ENCODE peak calls at places on chromosomes 3 and 15, in ten cellular contexts. Q, Z, L, V, F, Y, S, D, C and G are unnamed samples.
A peak's percentile ranks its signal among the peaks of the same experiment; 100 is the strongest.

GRCh38 chr15:69854521-69855171 is 243.1 kb downstream of the TLE3 start:
- DNase-seq in Q (peak; percentile 16), Z (no peak), L (no peak), V (no peak), F (no peak), Y (no peak), S (no peak), D (no peak), C (peak; percentile 9), G (no peak)

GRCh38 chr3:183252973-183253363 is at the start of gene B3GNT5:
- DNase-seq in Q (peak; percentile 16), Z (peak; percentile 86), L (no peak), V (peak; percentile 49), F (no peak), Y (peak; percentile 90), S (peak; percentile 48), D (peak; percentile 90), C (peak; percentile 46), G (peak; percentile 58)

GRCh38 chr3:32817561-32818430 is at the start of gene TRIM71:
- DNase-seq in Q (no peak), Z (no peak), L (no peak), V (no peak), F (no peak), Y (no peak), S (no peak), D (no peak), C (peak; percentile 33), G (no peak)

GRCh38 chr15:63198315-63198714 is 8.9 kb downstream of the RAB8B start:
- DNase-seq in Q (no peak), Z (no peak), L (no peak), V (no peak), F (no peak), Y (no peak), S (no peak), D (no peak), C (no peak), G (no peak)

GRCh38 chr3:139897759-139898158 is 37.2 kb upstream of the CLSTN2 start:
- DNase-seq in Q (no peak), Z (no peak), L (no peak), V (no peak), F (no peak), Y (no peak), S (no peak), D (no peak), C (no peak), G (no peak)

GRCh38 chr15:43777293-43777819 is 590 bp upstream of the ELL3 start:
- DNase-seq in Q (peak; percentile 87), Z (peak; percentile 82), L (peak; percentile 57), V (peak; percentile 79), F (peak; percentile 78), Y (peak; percentile 90), S (peak; percentile 82), D (peak; percentile 87), C (peak; percentile 79), G (peak; percentile 88)

GRCh38 chr3:47984089-47984759 is 32.0 kb downstream of the MAP4 start:
- DNase-seq in Q (peak; percentile 27), Z (no peak), L (no peak), V (no peak), F (no peak), Y (no peak), S (no peak), D (no peak), C (peak; percentile 41), G (no peak)

GRCh38 chr3:130900959-130901358 is 7.1 kb downstream of the ATP2C1 start:
- DNase-seq in Q (no peak), Z (no peak), L (no peak), V (no peak), F (no peak), Y (no peak), S (no peak), D (no peak), C (peak; percentile 16), G (no peak)

GRCh38 chr3:154059798-154060197 is 61.4 kb upstream of the ARHGEF26 start:
- DNase-seq in Q (no peak), Z (no peak), L (no peak), V (no peak), F (no peak), Y (peak; percentile 13), S (no peak), D (no peak), C (no peak), G (no peak)

GRCh38 chr3:66140763-66141372 is 79.9 kb upstream of the SLC25A26 start:
- DNase-seq in Q (no peak), Z (peak; percentile 36), L (no peak), V (no peak), F (peak; percentile 17), Y (no peak), S (no peak), D (no peak), C (no peak), G (no peak)

GRCh38 chr3:134350266-134350665 is 24.0 kb downstream of the AMOTL2 start:
- DNase-seq in Q (no peak), Z (no peak), L (no peak), V (no peak), F (no peak), Y (no peak), S (no peak), D (no peak), C (no peak), G (no peak)

GRCh38 chr3:32045091-32045964 is 61.1 kb upstream of the GPD1L start:
- DNase-seq in Q (peak; percentile 74), Z (peak; percentile 81), L (peak; percentile 67), V (peak; percentile 42), F (no peak), Y (peak; percentile 82), S (peak; percentile 23), D (peak; percentile 46), C (peak; percentile 77), G (peak; percentile 32)

GRCh38 chr15:56918907-56919707 is 663 bp downstream of the TCF12 start:
- DNase-seq in Q (peak; percentile 77), Z (peak; percentile 53), L (peak; percentile 28), V (peak; percentile 51), F (no peak), Y (peak; percentile 67), S (peak; percentile 55), D (peak; percentile 61), C (peak; percentile 75), G (peak; percentile 77)

GRCh38 chr3:104564045-104564643 is 802.6 kb upstream of the ALCAM start:
- DNase-seq in Q (peak; percentile 47), Z (peak; percentile 75), L (no peak), V (peak; percentile 21), F (no peak), Y (peak; percentile 68), S (peak; percentile 45), D (peak; percentile 53), C (peak; percentile 60), G (no peak)

GRCh38 chr3:123287962-123288302 is 86.2 kb downstream of the SEC22A start:
- DNase-seq in Q (no peak), Z (no peak), L (no peak), V (no peak), F (no peak), Y (no peak), S (no peak), D (no peak), C (no peak), G (no peak)

GRCh38 chr15:67061811-67062348 is 3.5 kb upstream of the SMAD3 start:
- DNase-seq in Q (no peak), Z (no peak), L (no peak), V (no peak), F (no peak), Y (peak; percentile 47), S (no peak), D (peak; percentile 58), C (no peak), G (no peak)

GRCh38 chr3:139284221-139284620 is 59.6 kb upstream of the MRPS22 start:
- DNase-seq in Q (no peak), Z (no peak), L (no peak), V (no peak), F (no peak), Y (no peak), S (no peak), D (no peak), C (no peak), G (no peak)

DNA sequence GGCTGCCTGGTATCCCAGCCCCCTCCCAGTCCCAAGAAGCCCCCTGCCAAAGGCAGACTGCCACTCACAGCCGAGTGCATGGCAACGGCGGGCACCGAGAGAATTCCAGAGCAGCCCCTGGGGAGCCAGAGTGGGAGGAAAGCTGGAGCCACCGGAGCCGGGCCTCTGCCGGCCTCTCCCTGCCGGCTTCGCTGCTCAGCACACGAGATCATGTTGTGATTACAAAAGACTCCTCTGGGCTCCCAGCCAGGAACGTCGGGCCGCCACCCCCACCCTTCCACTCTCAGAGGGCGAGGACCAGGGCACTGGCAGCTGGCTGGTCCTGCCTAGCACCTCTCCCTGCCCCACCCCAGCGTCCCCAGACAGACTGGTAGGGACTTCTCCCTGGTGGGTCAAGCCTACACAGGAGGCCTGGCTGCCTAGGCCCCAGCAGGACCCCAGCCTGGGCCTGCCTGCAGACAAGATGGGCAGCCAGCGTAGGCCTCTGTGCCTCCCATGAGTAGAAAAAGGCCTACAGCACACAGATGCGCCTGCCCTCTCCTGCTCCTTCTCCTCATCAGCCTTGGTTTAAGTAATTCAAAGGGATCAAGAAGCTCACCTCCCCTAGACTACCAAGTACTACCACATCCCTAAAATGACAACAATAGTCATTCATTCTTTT is at the start of gene CCDC9B:
- DNase-seq in Q (peak; percentile 85), Z (peak; percentile 95), L (peak; percentile 91), V (peak; percentile 93), F (no peak), Y (peak; percentile 88), S (peak; percentile 89), D (peak; percentile 96), C (peak; percentile 69), G (peak; percentile 92)
- TF ChIP-seq POLR2A in Q (peak; percentile 91), Z (no peak), L (peak; percentile 90), V (peak; percentile 73), F (no peak), Y (peak; percentile 83), S (no peak), D (peak; percentile 88), C (no peak), G (peak; percentile 73)

GRCh38 chr15:80058851-80059785 is at the start of gene ZFAND6:
- DNase-seq in Q (peak; percentile 93), Z (peak; percentile 97), L (peak; percentile 90), V (peak; percentile 94), F (peak; percentile 74), Y (peak; percentile 97), S (peak; percentile 96), D (peak; percentile 98), C (peak; percentile 94), G (peak; percentile 95)
- H3K4me1 ChIP-seq in Q (peaks cover 18% of the 10 kb centered on the region), Z (peaks cover 36% of the 10 kb centered on the region), L (peaks cover 29% of the 10 kb centered on the region), V (peaks cover 5% of the 10 kb centered on the region), F (peaks cover 32% of the 10 kb centered on the region), Y (peaks cover 26% of the 10 kb centered on the region), S (peaks cover 2% of the 10 kb centered on the region), D (peaks cover 23% of the 10 kb centered on the region), C (peaks cover 29% of the 10 kb centered on the region), G (peaks cover 8% of the 10 kb centered on the region)

GRCh38 chr15:96331942-96332853 is 1.7 kb downstream of the NR2F2 start:
- DNase-seq in Q (peak; percentile 40), Z (no peak), L (peak; percentile 79), V (no peak), F (no peak), Y (peak; percentile 75), S (peak; percentile 48), D (peak; percentile 41), C (peak; percentile 79), G (peak; percentile 50)
- TF ChIP-seq POLR2A in Q (peak; percentile 84), Z (peak; percentile 15), L (peak; percentile 73), V (no peak), F (no peak), Y (peak; percentile 32), S (peak; percentile 15), D (no peak), C (peak; percentile 57), G (no peak)

DNA sequence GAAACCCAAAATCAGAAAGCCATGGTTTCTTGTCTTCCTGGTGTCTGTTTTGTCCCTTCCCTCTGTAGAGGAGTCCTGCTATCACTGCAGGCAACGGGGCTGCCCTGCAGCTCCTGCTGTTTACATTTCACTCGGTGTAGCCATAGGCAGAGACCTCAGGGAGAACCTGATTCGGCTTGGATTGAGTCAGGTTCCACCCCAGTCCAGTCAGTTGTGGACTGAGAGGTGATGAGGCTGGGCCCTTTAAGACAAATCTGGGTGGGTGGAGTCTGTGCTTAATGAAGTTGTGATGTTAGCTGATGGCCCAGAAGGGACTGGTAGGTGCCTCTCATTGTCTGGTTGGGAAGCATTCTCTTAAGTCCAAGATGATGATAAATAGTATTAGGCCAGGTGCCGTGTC is 35.7 kb downstream of the FLNB start:
- DNase-seq in Q (no peak), Z (no peak), L (no peak), V (no peak), F (no peak), Y (no peak), S (no peak), D (no peak), C (no peak), G (no peak)
- H3K4me1 ChIP-seq in Q (peaks cover 86% of the 10 kb centered on the region), Z (peaks cover 86% of the 10 kb centered on the region), L (peaks cover 28% of the 10 kb centered on the region), V (no peaks in the 10 kb centered on the region), F (peaks cover 50% of the 10 kb centered on the region), Y (peaks cover 63% of the 10 kb centered on the region), S (peaks cover 18% of the 10 kb centered on the region), D (peaks cover 48% of the 10 kb centered on the region), C (peaks cover 100% of the 10 kb centered on the region), G (peaks cover 84% of the 10 kb centered on the region)